ENCODE peak calls at places on chromosomes 3 and 15, in seven cellular contexts. O is stimulated activated CD4-positive, alpha-beta T cell treated with anti-CD3 and anti-CD28 coated beads, Interleukin-2, amount 100 ng/mL, for 4 hours; Y is left ventricle myocardium inferior; N is activated T-cell treated with anti-CD3 and anti-CD28 coated beads, Interleukin-2, amount 50 U/mL, for 1 hour; B is cardiac muscle cell; R is aorta; V is NCI-H1417. M is an unnamed sample.

GRCh38 chr3:16604887-16605602 is at the start of gene DAZL:
- DNase-seq in O (no peak), Y (no peak), N (no peak), B (no peak), R (peak), V (no peak), M (no peak)

GRCh38 chr3:178233371-178233770 is 302.9 kb upstream of the KCNMB2 start:
- DNase-seq in O (no peak), Y (no peak), N (no peak), B (no peak), R (no peak), V (no peak), M (no peak)

GRCh38 chr3:6047016-6047415 is 813.9 kb upstream of the GRM7 start:
- DNase-seq in O (no peak), Y (no peak), N (no peak), B (no peak), R (no peak), V (no peak), M (no peak)

GRCh38 chr3:45841380-45841700 is 579 bp downstream of the LZTFL1 start:
- DNase-seq in O (no peak), Y (no peak), N (no peak), B (peak), R (no peak), V (no peak), M (no peak)

GRCh38 chr3:5784656-5785055 is 597.1 kb downstream of the EDEM1 start:
- DNase-seq in O (no peak), Y (no peak), N (no peak), B (no peak), R (no peak), V (no peak), M (no peak)

GRCh38 chr3:171776839-171777607 is 33.3 kb downstream of the PLD1 start:
- DNase-seq in O (no peak), Y (no peak), N (no peak), B (no peak), R (no peak), V (no peak), M (no peak)

GRCh38 chr15:49888341-49888693 is 230.7 kb downstream of the ATP8B4 start:
- DNase-seq in O (no peak), Y (no peak), N (no peak), B (no peak), R (no peak), V (no peak), M (no peak)

GRCh38 chr3:129602730-129603560 is 3.5 kb downstream of the PLXND1 start:
- DNase-seq in O (no peak), Y (peak), N (no peak), B (peak), R (peak), V (no peak), M (no peak)

GRCh38 chr3:58369038-58369437 is 36.3 kb downstream of the PXK start:
- DNase-seq in O (no peak), Y (no peak), N (no peak), B (no peak), R (no peak), V (no peak), M (no peak)

GRCh38 chr3:13581485-13582365 is 32.8 kb downstream of the FBLN2 start:
- DNase-seq in O (no peak), Y (peak), N (no peak), B (peak), R (no peak), V (no peak), M (no peak)

GRCh38 chr3:195249858-195250464 is 21.0 kb downstream of the XXYLT1 start:
- DNase-seq in O (no peak), Y (no peak), N (no peak), B (no peak), R (no peak), V (no peak), M (no peak)

GRCh38 chr3:16101295-16102186 is 72.9 kb upstream of the GALNT15 start:
- DNase-seq in O (no peak), Y (no peak), N (no peak), B (no peak), R (no peak), V (no peak), M (no peak)

GRCh38 chr3:46692566-46692983 is 904 bp downstream of the ALS2CL start:
- DNase-seq in O (no peak), Y (no peak), N (no peak), B (no peak), R (peak), V (no peak), M (peak)

M was measured in HuH-7.